ENCODE peak calls at places on chromosomes 7 and 10, in four cellular contexts. Y, N, H and D are unnamed samples.

GRCh38 chr10:69333205-69333604 is 54.9 kb downstream of the HK1 start:
- DNase-seq in H (no peak), Y (no peak), N (no peak), D (no peak)

GRCh38 chr7:55964261-55964801 is at the start of gene NIPSNAP2:
- DNase-seq in H (peak; percentile 41), Y (no peak), N (peak; percentile 94), D (peak; percentile 35)

GRCh38 chr7:30963842-30964241 is at the start of gene GHRHR:
- DNase-seq in N (no peak), H (no peak), Y (no peak), D (no peak)

GRCh38 chr10:78348416-78349164 is 314.9 kb downstream of the RPS24 start:
- DNase-seq in H (no peak), N (no peak), Y (no peak), D (no peak)

GRCh38 chr7:134660242-134660785 is 13.7 kb downstream of the BPGM start:
- DNase-seq in Y (no peak), N (peak; percentile 88), H (no peak), D (peak; percentile 37)

GRCh38 chr7:74002474-74003017 is 25.4 kb upstream of the ELN start:
- DNase-seq in H (peak; percentile 88), N (no peak), Y (no peak), D (peak; percentile 78)

GRCh38 chr7:18144171-18144570 is 116.5 kb upstream of the PRPS1L1 start:
- DNase-seq in Y (no peak), N (no peak), H (no peak), D (no peak)

GRCh38 chr10:45374451-45375052 is 536 bp downstream of the ALOX5 start:
- DNase-seq in H (no peak), N (peak; percentile 18), Y (no peak), D (no peak)

GRCh38 chr10:103765168-103765567 is 90.2 kb downstream of the SH3PXD2A start:
- DNase-seq in H (no peak), Y (peak; percentile 34), N (no peak), D (peak; percentile 92)

GRCh38 chr7:43960933-43961332 is 34.7 kb downstream of the UBE2D4 start:
- DNase-seq in H (no peak), N (no peak), Y (no peak), D (no peak)

GRCh38 chr10:26857991-26858706 is 2.6 kb downstream of the ABI1 start:
- DNase-seq in N (no peak), Y (no peak), H (no peak), D (peak; percentile 23)

GRCh38 chr7:121011401-121011800 is 22.9 kb downstream of the CPED1 start:
- DNase-seq in H (no peak), Y (no peak), N (no peak), D (no peak)

GRCh38 chr7:13998866-13999265 is 9.4 kb upstream of the ETV1 start:
- DNase-seq in Y (no peak), N (no peak), H (no peak), D (no peak)

GRCh38 chr10:116272497-116273221 is at the start of gene GFRA1:
- DNase-seq in N (no peak), H (peak; percentile 65), Y (no peak), D (peak; percentile 7)

GRCh38 chr7:21911341-21911875 is 34.3 kb downstream of the CDCA7L start:
- DNase-seq in Y (no peak), H (no peak), N (no peak), D (peak; percentile 7)

GRCh38 chr10:72007246-72007892 is 43.2 kb downstream of the CHST3 start:
- DNase-seq in Y (no peak), H (no peak), N (peak; percentile 67), D (no peak)

GRCh38 chr10:100528123-100528884 is 1.4 kb downstream of the NDUFB8 start:
- DNase-seq in H (no peak), N (no peak), Y (no peak), D (no peak)

GRCh38 chr10:61503051-61503450 is 49.9 kb upstream of the TMEM26 start:
- DNase-seq in N (no peak), H (no peak), Y (no peak), D (peak; percentile 58)

GRCh38 chr7:4800487-4800886 is 25.1 kb downstream of the AP5Z1 start:
- DNase-seq in N (no peak), H (no peak), Y (no peak), D (no peak)

GRCh38 chr7:93051660-93052059 is 66.1 kb downstream of the SAMD9 start:
- DNase-seq in H (no peak), Y (no peak), N (no peak), D (no peak)

GRCh38 chr7:93053209-93053945 is 64.4 kb downstream of the SAMD9 start:
- DNase-seq in H (no peak), N (no peak), Y (no peak), D (no peak)

GRCh38 chr7:93055543-93056107 is 62.2 kb downstream of the SAMD9 start:
- DNase-seq in Y (peak; percentile 34), N (no peak), H (peak; percentile 30), D (peak; percentile 62)

GRCh38 chr7:93053946-93054943 is 63.5 kb downstream of the SAMD9 start:
- DNase-seq in Y (no peak), H (no peak), N (no peak), D (no peak)

DNA sequence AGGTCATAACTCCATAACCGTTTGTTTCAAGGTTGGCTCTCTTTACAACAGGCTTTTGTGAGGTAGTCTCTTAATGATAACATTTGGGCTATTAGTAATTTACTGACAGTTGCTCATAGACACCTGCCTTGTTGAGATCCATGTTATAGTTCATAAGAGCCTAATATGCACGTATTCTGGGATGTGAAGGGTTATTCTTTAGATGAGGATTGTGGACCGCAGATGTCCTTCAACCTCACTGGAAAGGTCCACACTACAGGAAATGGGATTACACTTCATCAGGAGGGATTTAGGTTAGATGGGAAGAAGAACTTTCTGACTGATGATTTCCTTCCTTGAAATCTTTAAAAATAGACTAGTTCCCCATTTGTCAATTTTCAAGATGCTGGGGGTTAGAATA is 62.8 kb downstream of the SAMD9 start:
- DNase-seq in N (no peak), H (no peak), Y (no peak), D (no peak)
- H3K4me3 ChIP-seq in N (no peak overlapping the region), H (no peak overlapping the region), Y (no peak overlapping the region), D (no peak overlapping the region)

GRCh38 chr7:117098457-117098856 is 145.2 kb downstream of the ST7 start:
- DNase-seq in Y (no peak), H (no peak), N (no peak), D (peak; percentile 99)
- TF ChIP-seq SMC3 in Y (no peak), H (no peak), N (no peak), D (no peak)

GRCh38 chr10:127243490-127244272 is 47.3 kb upstream of the INSYN2A start:
- DNase-seq in Y (peak; percentile 46), N (no peak), H (peak; percentile 57), D (peak; percentile 30)
- TF ChIP-seq CTCF in Y (peak; percentile 72), N (no peak), H (peak; percentile 66), D (peak; percentile 51)

GRCh38 chr7:130886438-130887135 is 152.6 kb upstream of the KLF14 start:
- DNase-seq in H (no peak), Y (no peak), N (no peak), D (no peak)
- H3K4me3 ChIP-seq in H (peak overlapping the region; percentile 11), Y (no peak overlapping the region), N (no peak overlapping the region), D (no peak overlapping the region)